ENCODE peak calls at places on chromosomes 7 and 10, in ten cellular contexts. J is Caco-2, W is astrocyte of the spinal cord, G is stomach, Z is epithelial cell of esophagus, V is tibial artery, T is uterus, D is AG10803, A is GM10248, R is transverse colon. X is an unnamed sample.

GRCh38 chr7:2723138-2723850 is 35.3 kb downstream of the AMZ1 start:
- DNase-seq in J (no peak), W (no peak), G (no peak), Z (no peak), V (peak), T (no peak), D (no peak), A (no peak), R (no peak), X (no peak)

GRCh38 chr10:17910144-17910789 is 41.5 kb upstream of the SLC39A12 start:
- DNase-seq in J (peak), W (peak), G (no peak), Z (peak), V (no peak), T (peak), D (peak), A (peak), R (peak), X (peak)

GRCh38 chr7:135853499-135853898 is 104.9 kb upstream of the FAM180A start:
- DNase-seq in J (no peak), W (peak), G (no peak), Z (peak), V (no peak), T (no peak), D (peak), A (no peak), R (no peak), X (no peak)

GRCh38 chr7:131538071-131538790 is 18.2 kb downstream of the PODXL start:
- DNase-seq in J (no peak), W (peak), G (no peak), Z (peak), V (no peak), T (no peak), D (peak), A (no peak), R (no peak), X (no peak)

GRCh38 chr10:63114031-63114814 is 18.9 kb upstream of the NRBF2 start:
- DNase-seq in J (no peak), W (peak), G (peak), Z (peak), V (peak), T (peak), D (peak), A (no peak), R (peak), X (no peak)

GRCh38 chr7:43119371-43120069 is 7.1 kb downstream of the HECW1 start:
- DNase-seq in J (no peak), W (peak), G (no peak), Z (peak), V (no peak), T (no peak), D (peak), A (no peak), R (no peak), X (no peak)

GRCh38 chr7:46626261-46627037 is 705.4 kb upstream of the IGFBP3 start:
- DNase-seq in J (no peak), W (no peak), G (no peak), Z (no peak), V (no peak), T (no peak), D (no peak), A (no peak), R (no peak), X (no peak)

GRCh38 chr10:52316500-52316899 is 2.4 kb downstream of the DKK1 start:
- DNase-seq in J (no peak), W (no peak), G (no peak), Z (no peak), V (no peak), T (no peak), D (no peak), A (no peak), R (no peak), X (no peak)

GRCh38 chr10:97822261-97822687 is 27.4 kb upstream of the GOLGA7B start:
- DNase-seq in J (no peak), W (no peak), G (no peak), Z (peak), V (no peak), T (no peak), D (no peak), A (no peak), R (no peak), X (no peak)

GRCh38 chr7:82335927-82336326 is 107.7 kb downstream of the CACNA2D1 start:
- DNase-seq in J (no peak), W (peak), G (no peak), Z (peak), V (no peak), T (no peak), D (peak), A (no peak), R (no peak), X (no peak)

GRCh38 chr10:46525177-46525823 is 31.2 kb downstream of the GPRIN2 start:
- DNase-seq in J (peak), W (peak), G (peak), Z (peak), V (no peak), T (peak), D (peak), A (no peak), R (peak), X (no peak)

GRCh38 chr7:87110778-87111177 is 41.5 kb upstream of the DMTF1 start:
- DNase-seq in J (no peak), W (peak), G (no peak), Z (peak), V (no peak), T (no peak), D (no peak), A (no peak), R (no peak), X (no peak)

GRCh38 chr10:48442090-48442808 is 135.8 kb downstream of the MAPK8 start:
- DNase-seq in J (no peak), W (no peak), G (no peak), Z (no peak), V (no peak), T (no peak), D (no peak), A (no peak), R (no peak), X (peak)

GRCh38 chr7:157006205-157006747 is 4.2 kb downstream of the MNX1 start:
- DNase-seq in J (no peak), W (no peak), G (no peak), Z (no peak), V (peak), T (no peak), D (no peak), A (no peak), R (peak), X (no peak)

GRCh38 chr10:120897343-120897742 is 46.2 kb downstream of the WDR11 start:
- DNase-seq in J (no peak), W (no peak), G (no peak), Z (no peak), V (no peak), T (no peak), D (peak), A (no peak), R (no peak), X (no peak)

GRCh38 chr10:17262502-17262901 is 34.5 kb downstream of the VIM start:
- DNase-seq in J (no peak), W (no peak), G (no peak), Z (no peak), V (no peak), T (no peak), D (no peak), A (no peak), R (no peak), X (no peak)

DNA sequence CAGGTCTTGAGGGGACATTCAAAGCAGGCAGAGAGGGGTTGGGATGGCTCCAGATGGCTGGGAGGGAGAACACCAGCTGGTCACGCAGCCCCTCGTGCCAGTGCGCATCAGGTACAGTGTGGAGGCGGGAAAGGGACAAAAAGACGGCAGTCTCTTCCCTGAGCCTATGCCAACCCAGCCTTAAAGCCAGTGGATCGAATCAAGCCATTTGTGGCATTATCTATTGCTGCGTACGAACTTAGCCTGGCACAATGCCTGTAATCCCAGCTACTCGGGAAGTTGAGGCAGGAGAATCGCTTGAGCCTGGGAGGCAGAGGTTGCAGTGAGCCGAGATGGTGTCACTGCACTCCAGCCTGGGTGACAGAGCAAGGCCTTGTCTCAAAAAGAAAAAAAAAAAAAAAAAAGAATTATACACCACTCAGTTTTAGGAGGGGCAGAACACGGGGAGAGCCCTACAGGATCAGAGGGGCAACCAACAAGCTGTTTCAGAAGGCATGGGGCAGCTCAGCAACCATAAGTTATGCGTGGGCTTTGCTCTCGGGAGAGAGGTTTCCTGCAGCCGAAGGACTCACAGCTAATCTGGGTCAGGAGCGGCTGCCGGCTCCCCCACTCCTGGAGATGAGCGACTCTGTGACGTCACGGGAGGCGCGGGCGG is 357 bp upstream of the NDUFB2 start:
- DNase-seq in J (peak), W (peak), G (peak), Z (peak), V (peak), T (peak), D (peak), A (peak), R (peak), X (peak)
- TF ChIP-seq CTCF in J (no peak), W (no peak), G (no peak), Z (no peak), V (no peak), T (no peak), D (no peak), A (no peak), R (no peak), X (no peak)

DNA sequence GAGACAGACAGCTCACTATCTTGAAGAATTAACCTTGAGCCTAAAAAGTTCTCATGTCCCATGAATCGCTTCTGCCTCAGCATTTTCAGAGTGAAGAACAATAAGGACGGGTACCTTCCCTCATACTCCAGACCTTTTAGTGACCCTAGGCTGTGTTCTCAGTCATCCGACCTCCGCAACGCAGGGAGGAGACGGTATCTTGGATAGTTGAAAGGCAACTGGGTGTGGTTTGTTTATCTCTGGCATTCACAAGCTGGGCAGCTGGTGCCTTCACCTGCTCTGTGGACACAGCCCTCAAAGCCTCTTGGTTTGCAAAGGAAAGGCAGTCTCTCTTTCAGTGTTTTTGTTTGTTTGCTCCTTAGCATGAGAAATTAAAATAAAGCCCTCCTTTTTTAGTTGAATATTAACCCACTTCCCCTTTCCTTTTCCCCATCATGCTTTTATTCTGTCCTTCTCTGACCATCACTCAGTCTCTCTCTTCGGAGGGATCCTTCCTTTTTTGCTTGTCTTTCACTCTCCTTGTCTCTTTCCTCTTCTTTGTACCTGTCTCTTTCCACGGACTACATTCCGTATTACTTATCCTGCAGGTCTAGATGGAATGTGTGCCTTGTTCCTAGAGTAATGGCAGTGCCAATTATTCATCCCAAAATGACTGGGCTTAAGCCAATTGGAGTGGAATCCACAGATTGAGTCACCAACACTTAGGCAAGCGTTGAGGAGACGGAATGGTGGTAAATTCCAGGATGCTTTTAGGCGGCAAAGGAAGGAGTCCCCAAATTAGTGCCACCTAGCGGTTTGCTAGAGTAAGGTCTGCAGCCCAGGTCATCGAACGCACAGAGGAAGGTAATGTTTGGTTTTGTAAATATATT is 45.8 kb downstream of the PRR15 start:
- DNase-seq in J (peak), W (peak), G (peak), Z (peak), V (no peak), T (no peak), D (peak), A (no peak), R (peak), X (peak)
- TF ChIP-seq CTCF in J (peak), W (peak), G (peak), Z (peak), V (peak), T (peak), D (peak), A (peak), R (peak), X (peak)

GRCh38 chr10:133085251-133086125 is 2.2 kb upstream of the ADGRA1 start:
- DNase-seq in J (no peak), W (no peak), G (no peak), Z (no peak), V (no peak), T (no peak), D (no peak), A (no peak), R (no peak), X (no peak)
- TF ChIP-seq CTCF in J (no peak), W (no peak), G (no peak), Z (no peak), V (no peak), T (no peak), D (no peak), A (no peak), R (no peak), X (no peak)

GRCh38 chr10:102608487-102608886 is 35.8 kb upstream of the TRIM8 start:
- DNase-seq in J (no peak), W (no peak), G (no peak), Z (no peak), V (no peak), T (no peak), D (no peak), A (peak), R (no peak), X (peak)
- TF ChIP-seq CTCF in J (no peak), W (no peak), G (no peak), Z (no peak), V (no peak), T (no peak), D (no peak), A (peak), R (no peak), X (no peak)

DNA sequence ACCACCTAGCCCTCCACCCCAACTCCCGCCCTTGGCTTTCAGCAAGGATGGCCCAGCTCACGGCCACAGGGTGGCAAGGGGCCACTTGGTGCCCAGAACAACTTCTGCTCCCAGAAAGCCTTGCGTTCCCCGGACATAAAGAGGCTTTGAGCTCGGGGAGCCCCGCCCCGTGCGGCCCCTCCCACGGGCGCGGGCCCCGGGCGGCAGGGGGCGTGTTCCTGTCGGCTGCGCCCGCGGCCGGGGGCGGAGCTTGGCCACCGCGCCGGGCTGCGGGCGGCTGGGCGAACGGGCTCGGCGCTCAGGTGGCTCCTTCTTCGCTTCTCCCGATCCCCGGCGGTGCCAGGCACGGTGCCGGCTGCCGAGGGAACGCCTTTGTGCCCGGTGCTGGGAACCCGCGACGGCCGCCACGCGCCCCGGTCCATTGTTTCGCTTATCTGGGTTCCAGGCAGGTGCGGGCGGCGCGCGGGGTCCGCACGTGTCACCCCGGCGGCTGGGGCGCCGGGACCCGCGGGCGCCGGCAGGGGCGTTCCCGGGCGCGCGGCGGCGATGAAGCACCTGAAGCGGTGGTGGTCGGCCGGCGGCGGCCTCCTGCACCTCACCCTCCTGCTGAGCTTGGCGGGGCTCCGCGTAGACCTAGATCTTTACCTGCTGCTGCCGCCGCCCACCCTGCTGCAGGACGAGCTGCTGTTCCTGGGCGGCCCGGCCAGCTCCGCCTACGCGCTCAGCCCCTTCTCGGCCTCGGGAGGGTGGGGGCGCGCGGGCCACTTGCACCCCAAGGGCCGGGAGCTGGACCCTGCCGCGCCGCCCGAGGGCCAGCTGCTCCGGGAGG is at the start of gene NFE2L3:
- DNase-seq in J (peak), W (peak), G (peak), Z (peak), V (peak), T (peak), D (peak), A (peak), R (peak), X (peak)
- TF ChIP-seq CTCF in J (no peak), W (no peak), G (no peak), Z (no peak), V (no peak), T (no peak), D (no peak), A (peak), R (no peak), X (peak)

DNA sequence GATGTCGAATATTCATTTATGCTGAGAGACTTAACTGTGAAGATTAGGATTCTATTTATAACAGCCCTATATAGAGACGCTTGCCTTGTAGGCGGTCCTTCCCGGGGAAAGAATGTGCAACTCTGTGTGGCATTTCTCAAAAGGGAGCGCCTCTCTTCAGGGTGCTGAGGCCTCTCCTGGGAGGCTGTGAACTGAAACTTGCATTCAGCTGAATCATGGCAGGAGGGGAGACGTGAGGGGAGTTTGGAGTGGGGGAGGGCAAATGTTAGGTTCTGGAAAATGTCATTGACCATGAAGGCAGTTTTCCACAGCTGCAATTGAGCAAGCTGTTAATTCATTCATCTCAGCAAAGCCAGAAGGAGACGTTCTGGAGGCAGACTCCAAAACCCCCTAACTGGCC is 233.2 kb upstream of the FZD8 start:
- DNase-seq in J (no peak), W (peak), G (no peak), Z (no peak), V (no peak), T (peak), D (peak), A (no peak), R (no peak), X (no peak)
- TF ChIP-seq CTCF in J (no peak), W (no peak), G (no peak), Z (no peak), V (no peak), T (no peak), D (no peak), A (no peak), R (no peak), X (no peak)

GRCh38 chr7:40507166-40507565 is 372.4 kb downstream of the SUGCT start:
- DNase-seq in J (no peak), W (no peak), G (no peak), Z (peak), V (no peak), T (no peak), D (no peak), A (peak), R (no peak), X (peak)
- TF ChIP-seq CTCF in J (peak), W (no peak), G (no peak), Z (no peak), V (no peak), T (no peak), D (no peak), A (peak), R (no peak), X (peak)

GRCh38 chr7:100493476-100494264 is 9.9 kb downstream of the NYAP1 start:
- DNase-seq in J (no peak), W (peak), G (peak), Z (peak), V (no peak), T (no peak), D (no peak), A (peak), R (peak), X (peak)
- TF ChIP-seq CTCF in J (no peak), W (no peak), G (peak), Z (no peak), V (no peak), T (no peak), D (no peak), A (peak), R (no peak), X (peak)